ENCODE peak calls at places on chromosome 10, in eight cellular contexts. One of them, this sample, is unnamed.

GRCh38 chr10:77548671-77549070 is 88.9 kb downstream of the KCNMA1 start:
- DNase-seq in pancreas: no peak
- DNase-seq in transverse colon: no peak
- DNase-seq in left ventricle myocardium inferior: no peak
- DNase-seq in Peyer's patch: no peak
- DNase-seq in keratinocyte: no peak
- DNase-seq in esophagus muscularis mucosa: no peak
- DNase-seq in OCI-LY7: no peak
- DNase-seq in this sample: no peak

GRCh38 chr10:30617070-30617469 is 12.5 kb downstream of the LYZL2 start:
- DNase-seq in keratinocyte: no peak
- DNase-seq in esophagus muscularis mucosa: no peak
- DNase-seq in left ventricle myocardium inferior: no peak
- DNase-seq in Peyer's patch: no peak
- DNase-seq in pancreas: no peak
- DNase-seq in OCI-LY7: no peak
- DNase-seq in transverse colon: no peak
- DNase-seq in this sample: no peak

GRCh38 chr10:11793762-11794479 is 29.2 kb upstream of the PROSER2 start:
- DNase-seq in pancreas: no peak
- DNase-seq in transverse colon: no peak
- DNase-seq in esophagus muscularis mucosa: no peak
- DNase-seq in OCI-LY7: no peak
- DNase-seq in left ventricle myocardium inferior: no peak
- DNase-seq in keratinocyte: no peak
- DNase-seq in Peyer's patch: no peak
- DNase-seq in this sample: no peak

GRCh38 chr10:74202356-74202755 is 51.3 kb downstream of the ADK start:
- DNase-seq in Peyer's patch: no peak
- DNase-seq in OCI-LY7: no peak
- DNase-seq in keratinocyte: no peak
- DNase-seq in left ventricle myocardium inferior: no peak
- DNase-seq in esophagus muscularis mucosa: no peak
- DNase-seq in pancreas: no peak
- DNase-seq in transverse colon: no peak
- DNase-seq in this sample: no peak

GRCh38 chr10:110861930-110862677 is 9.6 kb upstream of the PDCD4 start:
- DNase-seq in OCI-LY7: no peak
- DNase-seq in esophagus muscularis mucosa: no peak
- DNase-seq in transverse colon: no peak
- DNase-seq in pancreas: peak; percentile 25
- DNase-seq in left ventricle myocardium inferior: no peak
- DNase-seq in Peyer's patch: no peak
- DNase-seq in keratinocyte: peak; percentile 97
- DNase-seq in this sample: no peak

GRCh38 chr10:25682203-25682950 is 251.7 kb upstream of the MYO3A start:
- DNase-seq in pancreas: no peak
- DNase-seq in keratinocyte: no peak
- DNase-seq in esophagus muscularis mucosa: peak; percentile 84
- DNase-seq in transverse colon: no peak
- DNase-seq in left ventricle myocardium inferior: no peak
- DNase-seq in Peyer's patch: no peak
- DNase-seq in OCI-LY7: no peak
- DNase-seq in this sample: no peak

GRCh38 chr10:11261687-11262086 is 244.0 kb downstream of the CELF2 start:
- DNase-seq in transverse colon: no peak
- DNase-seq in pancreas: peak; percentile 42
- DNase-seq in OCI-LY7: peak; percentile 29
- DNase-seq in left ventricle myocardium inferior: no peak
- DNase-seq in esophagus muscularis mucosa: no peak
- DNase-seq in Peyer's patch: no peak
- DNase-seq in keratinocyte: no peak
- DNase-seq in this sample: no peak

GRCh38 chr10:17134737-17135260 is 5.2 kb upstream of the CUBN start:
- DNase-seq in esophagus muscularis mucosa: no peak
- DNase-seq in pancreas: no peak
- DNase-seq in keratinocyte: no peak
- DNase-seq in transverse colon: no peak
- DNase-seq in Peyer's patch: no peak
- DNase-seq in OCI-LY7: no peak
- DNase-seq in left ventricle myocardium inferior: no peak
- DNase-seq in this sample: no peak

GRCh38 chr10:44400553-44400952 is 15.7 kb upstream of the CXCL12 start:
- DNase-seq in pancreas: no peak
- DNase-seq in keratinocyte: no peak
- DNase-seq in transverse colon: no peak
- DNase-seq in esophagus muscularis mucosa: no peak
- DNase-seq in OCI-LY7: no peak
- DNase-seq in Peyer's patch: no peak
- DNase-seq in left ventricle myocardium inferior: no peak
- DNase-seq in this sample: no peak

GRCh38 chr10:74586088-74586585 is 240.3 kb upstream of the KAT6B start:
- DNase-seq in pancreas: no peak
- DNase-seq in esophagus muscularis mucosa: no peak
- DNase-seq in OCI-LY7: peak; percentile 36
- DNase-seq in Peyer's patch: no peak
- DNase-seq in left ventricle myocardium inferior: no peak
- DNase-seq in keratinocyte: no peak
- DNase-seq in transverse colon: no peak
- DNase-seq in this sample: no peak

GRCh38 chr10:92880233-92880861 is 32.0 kb downstream of the EXOC6 start:
- DNase-seq in OCI-LY7: peak; percentile 62
- DNase-seq in esophagus muscularis mucosa: no peak
- DNase-seq in pancreas: no peak
- DNase-seq in transverse colon: no peak
- DNase-seq in keratinocyte: no peak
- DNase-seq in Peyer's patch: no peak
- DNase-seq in left ventricle myocardium inferior: no peak
- DNase-seq in this sample: no peak

GRCh38 chr10:113644185-113645120 is 19.4 kb downstream of the NRAP start:
- DNase-seq in left ventricle myocardium inferior: no peak
- DNase-seq in keratinocyte: no peak
- DNase-seq in pancreas: no peak
- DNase-seq in Peyer's patch: no peak
- DNase-seq in OCI-LY7: no peak
- DNase-seq in transverse colon: peak; percentile 36
- DNase-seq in esophagus muscularis mucosa: no peak
- DNase-seq in this sample: no peak

GRCh38 chr10:3784510-3785250 is at the start of gene KLF6:
- DNase-seq in pancreas: peak; percentile 65
- DNase-seq in keratinocyte: no peak
- DNase-seq in left ventricle myocardium inferior: peak; percentile 63
- DNase-seq in Peyer's patch: no peak
- DNase-seq in transverse colon: peak; percentile 40
- DNase-seq in OCI-LY7: peak; percentile 53
- DNase-seq in esophagus muscularis mucosa: no peak
- DNase-seq in this sample: peak; percentile 59

GRCh38 chr10:32972929-32973328 is 14.9 kb upstream of the ITGB1 start:
- DNase-seq in transverse colon: no peak
- DNase-seq in pancreas: no peak
- DNase-seq in keratinocyte: no peak
- DNase-seq in esophagus muscularis mucosa: no peak
- DNase-seq in OCI-LY7: peak; percentile 69
- DNase-seq in Peyer's patch: no peak
- DNase-seq in left ventricle myocardium inferior: no peak
- DNase-seq in this sample: no peak

GRCh38 chr10:77827383-77827782 is 99.2 kb downstream of the DLG5 start:
- DNase-seq in pancreas: no peak
- DNase-seq in OCI-LY7: no peak
- DNase-seq in Peyer's patch: no peak
- DNase-seq in left ventricle myocardium inferior: no peak
- DNase-seq in transverse colon: no peak
- DNase-seq in keratinocyte: no peak
- DNase-seq in esophagus muscularis mucosa: no peak
- DNase-seq in this sample: no peak

GRCh38 chr10:121974019-121974534 is 940 bp downstream of the NSMCE4A start:
- DNase-seq in esophagus muscularis mucosa: no peak
- DNase-seq in keratinocyte: no peak
- DNase-seq in left ventricle myocardium inferior: no peak
- DNase-seq in transverse colon: no peak
- DNase-seq in Peyer's patch: no peak
- DNase-seq in pancreas: no peak
- DNase-seq in OCI-LY7: no peak
- DNase-seq in this sample: no peak
- H3K27ac ChIP-seq in esophagus muscularis mucosa: peak overlapping the region; percentile 99
- H3K27ac ChIP-seq in keratinocyte: peak overlapping the region; percentile 74
- H3K27ac ChIP-seq in left ventricle myocardium inferior: peak overlapping the region; percentile 98
- H3K27ac ChIP-seq in transverse colon: peak overlapping the region; percentile 98
- H3K27ac ChIP-seq in Peyer's patch: peak overlapping the region; percentile 98
- H3K27ac ChIP-seq in pancreas: peak overlapping the region; percentile 83
- H3K27ac ChIP-seq in OCI-LY7: peak overlapping the region; percentile 83
- H3K27ac ChIP-seq in this sample: peak overlapping the region; percentile 93

GRCh38 chr10:29245476-29245875 is 43.4 kb upstream of the LYZL1 start:
- DNase-seq in left ventricle myocardium inferior: no peak
- DNase-seq in keratinocyte: no peak
- DNase-seq in pancreas: no peak
- DNase-seq in transverse colon: no peak
- DNase-seq in OCI-LY7: no peak
- DNase-seq in Peyer's patch: no peak
- DNase-seq in esophagus muscularis mucosa: no peak
- DNase-seq in this sample: no peak

GRCh38 chr10:29243061-29243460 is 45.8 kb upstream of the LYZL1 start:
- DNase-seq in keratinocyte: no peak
- DNase-seq in pancreas: no peak
- DNase-seq in left ventricle myocardium inferior: no peak
- DNase-seq in esophagus muscularis mucosa: no peak
- DNase-seq in OCI-LY7: no peak
- DNase-seq in Peyer's patch: no peak
- DNase-seq in transverse colon: no peak
- DNase-seq in this sample: no peak

GRCh38 chr10:29244978-29245377 is 43.9 kb upstream of the LYZL1 start:
- DNase-seq in left ventricle myocardium inferior: no peak
- DNase-seq in esophagus muscularis mucosa: no peak
- DNase-seq in keratinocyte: no peak
- DNase-seq in OCI-LY7: no peak
- DNase-seq in pancreas: no peak
- DNase-seq in Peyer's patch: no peak
- DNase-seq in transverse colon: no peak
- DNase-seq in this sample: no peak

GRCh38 chr10:29241925-29242324 is 46.9 kb upstream of the LYZL1 start:
- DNase-seq in pancreas: no peak
- DNase-seq in keratinocyte: no peak
- DNase-seq in left ventricle myocardium inferior: no peak
- DNase-seq in esophagus muscularis mucosa: no peak
- DNase-seq in transverse colon: no peak
- DNase-seq in OCI-LY7: no peak
- DNase-seq in Peyer's patch: no peak
- DNase-seq in this sample: no peak

DNA sequence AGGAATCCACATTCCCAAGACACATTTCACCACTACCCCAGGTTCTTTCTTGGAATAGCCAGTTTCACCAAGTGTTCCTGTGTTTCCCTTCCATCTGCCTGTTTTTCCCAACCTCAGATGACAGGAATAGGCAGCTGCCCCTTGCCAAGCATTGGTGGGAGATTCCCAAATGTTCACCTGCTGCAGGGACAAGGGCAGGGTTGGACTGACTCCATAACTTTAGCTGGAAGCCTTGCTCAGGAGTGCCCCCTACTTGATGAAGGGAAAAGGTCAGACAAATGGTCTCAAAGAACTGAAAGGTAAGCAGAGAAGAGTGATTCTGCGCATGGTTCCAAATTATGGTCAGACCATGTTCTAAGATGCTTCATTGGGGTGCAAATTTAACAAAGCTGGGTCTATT is 45.1 kb upstream of the LYZL1 start:
- DNase-seq in pancreas: peak; percentile 20
- DNase-seq in OCI-LY7: no peak
- DNase-seq in keratinocyte: no peak
- DNase-seq in left ventricle myocardium inferior: no peak
- DNase-seq in transverse colon: no peak
- DNase-seq in esophagus muscularis mucosa: no peak
- DNase-seq in Peyer's patch: no peak
- DNase-seq in this sample: no peak
- TF ChIP-seq CTCF in pancreas: no peak
- TF ChIP-seq CTCF in OCI-LY7: peak; percentile 62
- TF ChIP-seq CTCF in keratinocyte: peak; percentile 65
- TF ChIP-seq CTCF in left ventricle myocardium inferior: peak; percentile 46
- TF ChIP-seq CTCF in transverse colon: no peak
- TF ChIP-seq CTCF in esophagus muscularis mucosa: peak; percentile 10
- TF ChIP-seq CTCF in Peyer's patch: no peak
- TF ChIP-seq CTCF in this sample: no peak

DNA sequence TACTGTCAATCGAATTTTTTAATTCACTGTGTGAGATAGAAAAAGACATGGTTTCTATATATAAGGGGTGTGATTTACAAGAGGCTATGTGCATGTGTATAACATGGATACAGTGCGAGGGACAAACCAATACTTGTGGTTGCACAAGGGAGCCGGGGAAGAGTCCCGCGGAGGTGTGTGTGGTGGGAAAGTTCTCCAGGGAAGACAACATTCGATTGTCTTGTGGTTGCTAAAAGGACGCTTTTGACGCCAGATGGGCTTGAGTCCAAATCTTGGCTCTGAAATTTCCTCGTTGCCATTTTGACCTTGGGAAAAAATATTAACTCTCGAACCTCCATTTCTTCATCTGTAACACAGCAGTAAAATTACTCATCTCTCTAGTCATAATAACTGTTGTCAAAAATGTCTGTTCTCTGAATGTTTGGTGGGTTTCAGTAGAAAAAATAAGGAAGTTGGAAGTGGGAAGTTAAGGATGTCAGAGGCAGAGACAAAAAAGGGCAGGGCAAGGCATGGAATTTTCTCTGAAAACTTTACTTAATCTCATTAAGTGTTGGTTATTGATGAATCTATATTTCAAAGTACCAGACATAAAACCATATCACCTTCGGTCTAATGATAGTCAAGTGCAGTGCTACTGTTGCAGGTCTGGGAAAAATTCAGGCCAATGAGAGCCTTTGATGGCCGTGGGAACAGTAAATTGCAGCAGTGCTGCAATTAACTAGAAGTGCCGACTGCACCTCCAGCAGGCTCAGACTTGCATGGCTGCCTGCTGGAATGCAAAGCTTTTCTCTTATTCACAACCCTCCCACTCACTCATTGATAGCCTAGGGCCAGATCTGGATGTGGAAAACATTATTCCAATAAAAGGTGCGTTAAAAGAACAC is 16.6 kb downstream of the PLXDC2 start:
- DNase-seq in OCI-LY7: no peak
- DNase-seq in keratinocyte: peak; percentile 59
- DNase-seq in pancreas: no peak
- DNase-seq in left ventricle myocardium inferior: no peak
- DNase-seq in esophagus muscularis mucosa: no peak
- DNase-seq in Peyer's patch: no peak
- DNase-seq in transverse colon: no peak
- DNase-seq in this sample: no peak
- H3K27ac ChIP-seq in OCI-LY7: no peak overlapping the region
- H3K27ac ChIP-seq in keratinocyte: peak overlapping the region; percentile 91
- H3K27ac ChIP-seq in pancreas: no peak overlapping the region
- H3K27ac ChIP-seq in left ventricle myocardium inferior: no peak overlapping the region
- H3K27ac ChIP-seq in esophagus muscularis mucosa: no peak overlapping the region
- H3K27ac ChIP-seq in Peyer's patch: no peak overlapping the region
- H3K27ac ChIP-seq in transverse colon: no peak overlapping the region
- H3K27ac ChIP-seq in this sample: no peak overlapping the region

GRCh38 chr10:50063100-50063499 is 4.7 kb upstream of the WASHC2A start:
- DNase-seq in pancreas: no peak
- DNase-seq in OCI-LY7: no peak
- DNase-seq in keratinocyte: no peak
- DNase-seq in esophagus muscularis mucosa: no peak
- DNase-seq in Peyer's patch: no peak
- DNase-seq in left ventricle myocardium inferior: no peak
- DNase-seq in transverse colon: no peak
- DNase-seq in this sample: no peak
- TF ChIP-seq CTCF in pancreas: no peak
- TF ChIP-seq CTCF in OCI-LY7: no peak
- TF ChIP-seq CTCF in keratinocyte: no peak
- TF ChIP-seq CTCF in esophagus muscularis mucosa: no peak
- TF ChIP-seq CTCF in Peyer's patch: no peak
- TF ChIP-seq CTCF in left ventricle myocardium inferior: no peak
- TF ChIP-seq CTCF in transverse colon: no peak
- TF ChIP-seq CTCF in this sample: no peak